ENCODE peak calls at places on chromosomes 13 and 19, in five cellular contexts. One of them, this sample, is unnamed.

GRCh38 chr13:82963466-82963865 is 918.8 kb downstream of the SLITRK1 start:
- DNase-seq in ACHN: no peak
- DNase-seq in ascending aorta: no peak
- DNase-seq in NCI-H1930: no peak
- DNase-seq in activated CD4-positive, alpha-beta T cell treated with anti-CD3 and anti-CD28 coated beads for 36 hours: no peak
- DNase-seq in this sample: no peak

GRCh38 chr13:73870970-73871935 is 263.0 kb downstream of the KLF12 start:
- DNase-seq in activated CD4-positive, alpha-beta T cell treated with anti-CD3 and anti-CD28 coated beads for 36 hours: peak; percentile 48
- DNase-seq in ACHN: no peak
- DNase-seq in NCI-H1930: no peak
- DNase-seq in ascending aorta: no peak
- DNase-seq in this sample: peak; percentile 72

GRCh38 chr19:32862173-32862572 is 7.4 kb downstream of the SLC7A9 start:
- DNase-seq in NCI-H1930: no peak
- DNase-seq in activated CD4-positive, alpha-beta T cell treated with anti-CD3 and anti-CD28 coated beads for 36 hours: no peak
- DNase-seq in ACHN: no peak
- DNase-seq in ascending aorta: no peak
- DNase-seq in this sample: no peak

GRCh38 chr13:41054212-41054877 is 7.0 kb upstream of the WBP4 start:
- DNase-seq in activated CD4-positive, alpha-beta T cell treated with anti-CD3 and anti-CD28 coated beads for 36 hours: peak; percentile 54
- DNase-seq in ACHN: peak; percentile 62
- DNase-seq in NCI-H1930: no peak
- DNase-seq in ascending aorta: no peak
- DNase-seq in this sample: no peak

GRCh38 chr19:35118268-35119026 is 2.8 kb downstream of the FXYD3 start:
- DNase-seq in NCI-H1930: no peak
- DNase-seq in ascending aorta: no peak
- DNase-seq in activated CD4-positive, alpha-beta T cell treated with anti-CD3 and anti-CD28 coated beads for 36 hours: no peak
- DNase-seq in ACHN: no peak
- DNase-seq in this sample: no peak

GRCh38 chr13:90416519-90416918 is 931.0 kb upstream of the MIR17HG start:
- DNase-seq in ascending aorta: no peak
- DNase-seq in ACHN: no peak
- DNase-seq in NCI-H1930: no peak
- DNase-seq in activated CD4-positive, alpha-beta T cell treated with anti-CD3 and anti-CD28 coated beads for 36 hours: no peak
- DNase-seq in this sample: no peak

GRCh38 chr19:2824129-2824528 is 4.5 kb downstream of the ZNF554 start:
- DNase-seq in activated CD4-positive, alpha-beta T cell treated with anti-CD3 and anti-CD28 coated beads for 36 hours: no peak
- DNase-seq in ACHN: no peak
- DNase-seq in NCI-H1930: no peak
- DNase-seq in ascending aorta: no peak
- DNase-seq in this sample: no peak

GRCh38 chr19:17234911-17235617 is 9.0 kb downstream of the OCEL1 start:
- DNase-seq in ascending aorta: no peak
- DNase-seq in activated CD4-positive, alpha-beta T cell treated with anti-CD3 and anti-CD28 coated beads for 36 hours: peak; percentile 85
- DNase-seq in ACHN: peak; percentile 63
- DNase-seq in NCI-H1930: peak; percentile 15
- DNase-seq in this sample: no peak

GRCh38 chr13:64704121-64704520 is 2526.0 kb downstream of the PCDH9 start:
- DNase-seq in ACHN: no peak
- DNase-seq in NCI-H1930: no peak
- DNase-seq in activated CD4-positive, alpha-beta T cell treated with anti-CD3 and anti-CD28 coated beads for 36 hours: no peak
- DNase-seq in ascending aorta: no peak
- DNase-seq in this sample: no peak

GRCh38 chr19:49567722-49568454 is 12.5 kb downstream of the NOSIP start:
- DNase-seq in NCI-H1930: no peak
- DNase-seq in ACHN: no peak
- DNase-seq in ascending aorta: no peak
- DNase-seq in activated CD4-positive, alpha-beta T cell treated with anti-CD3 and anti-CD28 coated beads for 36 hours: peak; percentile 71
- DNase-seq in this sample: no peak

GRCh38 chr13:33284916-33285315 is 639 bp downstream of the STARD13 start:
- DNase-seq in ascending aorta: no peak
- DNase-seq in activated CD4-positive, alpha-beta T cell treated with anti-CD3 and anti-CD28 coated beads for 36 hours: no peak
- DNase-seq in ACHN: no peak
- DNase-seq in NCI-H1930: no peak
- DNase-seq in this sample: no peak

GRCh38 chr19:4304509-4305252 is at the start of gene FSD1:
- DNase-seq in ascending aorta: no peak
- DNase-seq in NCI-H1930: peak; percentile 60
- DNase-seq in activated CD4-positive, alpha-beta T cell treated with anti-CD3 and anti-CD28 coated beads for 36 hours: peak; percentile 90
- DNase-seq in ACHN: peak; percentile 53
- DNase-seq in this sample: no peak

GRCh38 chr13:36251528-36251927 is 37.2 kb upstream of the SOHLH2 start:
- DNase-seq in ACHN: no peak
- DNase-seq in ascending aorta: no peak
- DNase-seq in NCI-H1930: no peak
- DNase-seq in activated CD4-positive, alpha-beta T cell treated with anti-CD3 and anti-CD28 coated beads for 36 hours: no peak
- DNase-seq in this sample: no peak

GRCh38 chr19:7766535-7766934 is 3.5 kb downstream of the CLEC4M start:
- DNase-seq in NCI-H1930: no peak
- DNase-seq in ACHN: no peak
- DNase-seq in activated CD4-positive, alpha-beta T cell treated with anti-CD3 and anti-CD28 coated beads for 36 hours: no peak
- DNase-seq in ascending aorta: no peak
- DNase-seq in this sample: no peak

GRCh38 chr19:52961981-52962380 is 700 bp downstream of the ZNF816 start:
- DNase-seq in activated CD4-positive, alpha-beta T cell treated with anti-CD3 and anti-CD28 coated beads for 36 hours: no peak
- DNase-seq in ascending aorta: no peak
- DNase-seq in NCI-H1930: no peak
- DNase-seq in ACHN: no peak
- DNase-seq in this sample: no peak

GRCh38 chr19:38308006-38308766 is 4.1 kb downstream of the C19orf33 start:
- DNase-seq in activated CD4-positive, alpha-beta T cell treated with anti-CD3 and anti-CD28 coated beads for 36 hours: no peak
- DNase-seq in NCI-H1930: no peak
- DNase-seq in ACHN: no peak
- DNase-seq in ascending aorta: no peak
- DNase-seq in this sample: no peak

GRCh38 chr13:99605417-99606321 is 104.4 kb downstream of the TM9SF2 start:
- DNase-seq in ACHN: peak; percentile 56
- DNase-seq in ascending aorta: peak; percentile 73
- DNase-seq in NCI-H1930: peak; percentile 59
- DNase-seq in activated CD4-positive, alpha-beta T cell treated with anti-CD3 and anti-CD28 coated beads for 36 hours: peak; percentile 69
- DNase-seq in this sample: no peak

GRCh38 chr13:99178636-99179035 is 22.0 kb upstream of the UBAC2 start:
- DNase-seq in ascending aorta: no peak
- DNase-seq in ACHN: no peak
- DNase-seq in activated CD4-positive, alpha-beta T cell treated with anti-CD3 and anti-CD28 coated beads for 36 hours: no peak
- DNase-seq in NCI-H1930: no peak
- DNase-seq in this sample: no peak

GRCh38 chr19:27635401-27635800 is 1577.5 kb downstream of the UQCRFS1 start:
- DNase-seq in activated CD4-positive, alpha-beta T cell treated with anti-CD3 and anti-CD28 coated beads for 36 hours: no peak
- DNase-seq in ACHN: no peak
- DNase-seq in NCI-H1930: no peak
- DNase-seq in ascending aorta: no peak
- DNase-seq in this sample: no peak

GRCh38 chr19:47776568-47776967 is 1.9 kb upstream of the SELENOW start:
- DNase-seq in NCI-H1930: no peak
- DNase-seq in ascending aorta: no peak
- DNase-seq in ACHN: no peak
- DNase-seq in activated CD4-positive, alpha-beta T cell treated with anti-CD3 and anti-CD28 coated beads for 36 hours: no peak
- DNase-seq in this sample: no peak

GRCh38 chr19:43584484-43584883 is 8.9 kb downstream of the PINLYP start:
- DNase-seq in activated CD4-positive, alpha-beta T cell treated with anti-CD3 and anti-CD28 coated beads for 36 hours: no peak
- DNase-seq in NCI-H1930: no peak
- DNase-seq in ascending aorta: no peak
- DNase-seq in ACHN: peak; percentile 38
- DNase-seq in this sample: no peak

GRCh38 chr13:37700887-37701286 is 102.3 kb upstream of the POSTN start:
- DNase-seq in ACHN: no peak
- DNase-seq in NCI-H1930: no peak
- DNase-seq in activated CD4-positive, alpha-beta T cell treated with anti-CD3 and anti-CD28 coated beads for 36 hours: no peak
- DNase-seq in ascending aorta: no peak
- DNase-seq in this sample: no peak

GRCh38 chr19:12864721-12865715 is 16.2 kb downstream of the DNASE2 start:
- DNase-seq in ACHN: no peak
- DNase-seq in NCI-H1930: no peak
- DNase-seq in ascending aorta: no peak
- DNase-seq in activated CD4-positive, alpha-beta T cell treated with anti-CD3 and anti-CD28 coated beads for 36 hours: no peak
- DNase-seq in this sample: no peak

GRCh38 chr19:10820173-10820572 is 15.8 kb downstream of the TMED1 start:
- DNase-seq in ACHN: no peak
- DNase-seq in ascending aorta: no peak
- DNase-seq in NCI-H1930: no peak
- DNase-seq in activated CD4-positive, alpha-beta T cell treated with anti-CD3 and anti-CD28 coated beads for 36 hours: peak; percentile 33
- DNase-seq in this sample: no peak

GRCh38 chr13:46288570-46289259 is 77.0 kb downstream of the LRRC63 start:
- DNase-seq in ascending aorta: no peak
- DNase-seq in NCI-H1930: peak; percentile 49
- DNase-seq in ACHN: peak; percentile 28
- DNase-seq in activated CD4-positive, alpha-beta T cell treated with anti-CD3 and anti-CD28 coated beads for 36 hours: no peak
- DNase-seq in this sample: no peak

GRCh38 chr19:3055741-3056453 is 6.4 kb downstream of the TLE5 start:
- DNase-seq in ascending aorta: no peak
- DNase-seq in activated CD4-positive, alpha-beta T cell treated with anti-CD3 and anti-CD28 coated beads for 36 hours: no peak
- DNase-seq in NCI-H1930: no peak
- DNase-seq in ACHN: no peak
- DNase-seq in this sample: no peak

GRCh38 chr13:81927347-81927746 is 1586.4 kb upstream of the SPRY2 start:
- DNase-seq in ascending aorta: no peak
- DNase-seq in activated CD4-positive, alpha-beta T cell treated with anti-CD3 and anti-CD28 coated beads for 36 hours: no peak
- DNase-seq in ACHN: peak; percentile 0
- DNase-seq in NCI-H1930: no peak
- DNase-seq in this sample: no peak

GRCh38 chr19:7646426-7646700 is 9.5 kb downstream of the STXBP2 start:
- DNase-seq in ascending aorta: no peak
- DNase-seq in activated CD4-positive, alpha-beta T cell treated with anti-CD3 and anti-CD28 coated beads for 36 hours: no peak
- DNase-seq in ACHN: no peak
- DNase-seq in NCI-H1930: no peak
- DNase-seq in this sample: no peak

GRCh38 chr19:29963576-29963975 is 21.5 kb downstream of the URI1 start:
- DNase-seq in ascending aorta: no peak
- DNase-seq in NCI-H1930: no peak
- DNase-seq in activated CD4-positive, alpha-beta T cell treated with anti-CD3 and anti-CD28 coated beads for 36 hours: no peak
- DNase-seq in ACHN: no peak
- DNase-seq in this sample: no peak

GRCh38 chr19:38055655-38056521 is 148.9 kb downstream of the SIPA1L3 start:
- DNase-seq in ACHN: no peak
- DNase-seq in NCI-H1930: no peak
- DNase-seq in activated CD4-positive, alpha-beta T cell treated with anti-CD3 and anti-CD28 coated beads for 36 hours: no peak
- DNase-seq in ascending aorta: no peak
- DNase-seq in this sample: no peak

GRCh38 chr19:47186337-47187022 is 44.5 kb downstream of the BBC3 start:
- DNase-seq in ACHN: no peak
- DNase-seq in activated CD4-positive, alpha-beta T cell treated with anti-CD3 and anti-CD28 coated beads for 36 hours: peak; percentile 92
- DNase-seq in NCI-H1930: no peak
- DNase-seq in ascending aorta: no peak
- DNase-seq in this sample: no peak

GRCh38 chr13:79501538-79502232 is 20.7 kb downstream of the NDFIP2 start:
- DNase-seq in ascending aorta: no peak
- DNase-seq in NCI-H1930: no peak
- DNase-seq in activated CD4-positive, alpha-beta T cell treated with anti-CD3 and anti-CD28 coated beads for 36 hours: no peak
- DNase-seq in ACHN: no peak
- DNase-seq in this sample: no peak

GRCh38 chr19:15631817-15632216 is 8.9 kb upstream of the CYP4F3 start:
- DNase-seq in NCI-H1930: no peak
- DNase-seq in ascending aorta: no peak
- DNase-seq in activated CD4-positive, alpha-beta T cell treated with anti-CD3 and anti-CD28 coated beads for 36 hours: peak; percentile 59
- DNase-seq in ACHN: peak; percentile 2
- DNase-seq in this sample: no peak

This sample was measured in brain pericyte.